ENCODE peak calls at places on chromosomes 13 and 19, in five cellular contexts. One of them, this sample, is unnamed.

GRCh38 chr19:36008336-36008978 is at the start of gene SYNE4:
- DNase-seq in GM12878: no peak
- DNase-seq in H1: peak
- DNase-seq in HCT116: peak
- DNase-seq in K562: no peak
- DNase-seq in this sample: peak

GRCh38 chr13:113776231-113777125 is 17.5 kb downstream of the TMEM255B start:
- DNase-seq in HCT116: no peak
- DNase-seq in GM12878: no peak
- DNase-seq in H1: no peak
- DNase-seq in K562: no peak
- DNase-seq in this sample: no peak

GRCh38 chr13:75785130-75785529 is 149.0 kb downstream of the LMO7 start:
- DNase-seq in GM12878: no peak
- DNase-seq in H1: no peak
- DNase-seq in K562: no peak
- DNase-seq in HCT116: no peak
- DNase-seq in this sample: no peak

GRCh38 chr19:35490364-35490763 is at the start of gene KRTDAP:
- DNase-seq in K562: no peak
- DNase-seq in HCT116: no peak
- DNase-seq in H1: no peak
- DNase-seq in GM12878: no peak
- DNase-seq in this sample: no peak

GRCh38 chr13:101115762-101116161 is 300.5 kb downstream of the NALCN start:
- DNase-seq in H1: no peak
- DNase-seq in HCT116: no peak
- DNase-seq in K562: no peak
- DNase-seq in GM12878: no peak
- DNase-seq in this sample: peak

GRCh38 chr19:23887642-23888041 is 27.0 kb upstream of the ZNF726 start:
- DNase-seq in HCT116: no peak
- DNase-seq in H1: no peak
- DNase-seq in GM12878: no peak
- DNase-seq in K562: no peak
- DNase-seq in this sample: no peak

GRCh38 chr19:33385956-33386355 is 12.4 kb downstream of the CEBPG start:
- DNase-seq in K562: no peak
- DNase-seq in H1: no peak
- DNase-seq in HCT116: no peak
- DNase-seq in GM12878: no peak
- DNase-seq in this sample: no peak

GRCh38 chr19:16425019-16425418 is 46.8 kb downstream of the EPS15L1 start:
- DNase-seq in HCT116: no peak
- DNase-seq in H1: no peak
- DNase-seq in K562: no peak
- DNase-seq in GM12878: no peak
- DNase-seq in this sample: no peak

GRCh38 chr19:49930483-49931011 is 1.2 kb upstream of the NUP62 start:
- DNase-seq in HCT116: peak
- DNase-seq in K562: peak
- DNase-seq in GM12878: no peak
- DNase-seq in H1: peak
- DNase-seq in this sample: no peak

GRCh38 chr13:30142502-30143211 is 164.7 kb downstream of the KATNAL1 start:
- DNase-seq in K562: no peak
- DNase-seq in H1: no peak
- DNase-seq in HCT116: peak
- DNase-seq in GM12878: no peak
- DNase-seq in this sample: peak

GRCh38 chr19:54023191-54023590 is 31.8 kb downstream of the CACNG6 start:
- DNase-seq in H1: no peak
- DNase-seq in GM12878: no peak
- DNase-seq in K562: no peak
- DNase-seq in HCT116: no peak
- DNase-seq in this sample: no peak

GRCh38 chr13:29999492-30000372 is 149.3 kb upstream of the UBL3 start:
- DNase-seq in K562: no peak
- DNase-seq in HCT116: no peak
- DNase-seq in GM12878: no peak
- DNase-seq in H1: no peak
- DNase-seq in this sample: no peak

GRCh38 chr19:4744451-4745170 is 21.0 kb upstream of the DPP9 start:
- DNase-seq in H1: no peak
- DNase-seq in K562: peak
- DNase-seq in HCT116: no peak
- DNase-seq in GM12878: no peak
- DNase-seq in this sample: no peak

GRCh38 chr19:10686661-10687517 is 14.3 kb upstream of the QTRT1 start:
- DNase-seq in GM12878: no peak
- DNase-seq in K562: no peak
- DNase-seq in H1: no peak
- DNase-seq in HCT116: no peak
- DNase-seq in this sample: no peak

GRCh38 chr13:24985102-24985501 is 110.8 kb upstream of the PABPC3 start:
- DNase-seq in H1: no peak
- DNase-seq in HCT116: no peak
- DNase-seq in K562: peak
- DNase-seq in GM12878: no peak
- DNase-seq in this sample: no peak

GRCh38 chr19:55679343-55680257 is 4.6 kb downstream of the EPN1 start:
- DNase-seq in HCT116: no peak
- DNase-seq in GM12878: no peak
- DNase-seq in K562: no peak
- DNase-seq in H1: no peak
- DNase-seq in this sample: no peak

GRCh38 chr13:113421673-113422270 is 31.5 kb downstream of the ADPRHL1 start:
- DNase-seq in K562: no peak
- DNase-seq in H1: no peak
- DNase-seq in GM12878: no peak
- DNase-seq in HCT116: no peak
- DNase-seq in this sample: no peak

GRCh38 chr13:29918845-29919244 is 68.4 kb upstream of the UBL3 start:
- DNase-seq in K562: no peak
- DNase-seq in GM12878: no peak
- DNase-seq in HCT116: no peak
- DNase-seq in H1: no peak
- DNase-seq in this sample: peak

GRCh38 chr13:52165410-52165809 is 6.0 kb upstream of the NEK3 start:
- DNase-seq in K562: peak
- DNase-seq in GM12878: no peak
- DNase-seq in H1: no peak
- DNase-seq in HCT116: no peak
- DNase-seq in this sample: no peak

GRCh38 chr13:93227280-93227905 is 786 bp downstream of the GPC6 start:
- DNase-seq in GM12878: no peak
- DNase-seq in H1: peak
- DNase-seq in K562: no peak
- DNase-seq in HCT116: no peak
- DNase-seq in this sample: no peak

GRCh38 chr13:41402695-41403511 is 54.4 kb upstream of the RGCC start:
- DNase-seq in H1: peak
- DNase-seq in HCT116: no peak
- DNase-seq in K562: peak
- DNase-seq in GM12878: no peak
- DNase-seq in this sample: no peak
- TF ChIP-seq JUND in H1: no peak
- TF ChIP-seq JUND in HCT116: no peak
- TF ChIP-seq JUND in K562: no peak
- TF ChIP-seq JUND in GM12878: no peak
- TF ChIP-seq JUND in this sample: no peak

GRCh38 chr13:50916701-50917184 is 7.2 kb downstream of the RNASEH2B start:
- DNase-seq in H1: no peak
- DNase-seq in K562: no peak
- DNase-seq in HCT116: no peak
- DNase-seq in GM12878: no peak
- DNase-seq in this sample: no peak
- TF ChIP-seq JUND in H1: no peak
- TF ChIP-seq JUND in K562: no peak
- TF ChIP-seq JUND in HCT116: no peak
- TF ChIP-seq JUND in GM12878: no peak
- TF ChIP-seq JUND in this sample: no peak

DNA sequence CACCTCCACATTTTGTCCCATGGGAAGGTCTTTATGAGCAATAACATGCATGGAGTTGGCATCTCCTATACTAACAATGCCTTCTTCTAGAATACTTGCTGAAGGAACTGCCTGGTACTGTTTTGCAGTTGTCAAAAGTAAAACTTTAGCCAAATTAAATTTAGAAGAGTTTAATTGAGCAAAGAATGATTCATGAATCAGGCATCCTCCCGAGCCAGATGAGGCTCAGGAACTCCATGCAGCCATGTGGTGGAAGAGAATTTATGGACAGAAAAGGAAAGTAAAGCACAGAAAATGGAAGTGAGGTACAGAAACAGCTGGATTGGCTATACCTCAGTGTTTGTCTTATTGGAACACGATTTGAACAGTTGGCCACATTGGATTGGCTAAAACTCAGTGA is 1081.9 kb downstream of the SLITRK1 start:
- DNase-seq in GM12878: no peak
- DNase-seq in K562: no peak
- DNase-seq in HCT116: no peak
- DNase-seq in H1: no peak
- DNase-seq in this sample: no peak
- TF ChIP-seq JUND in GM12878: no peak
- TF ChIP-seq JUND in K562: no peak
- TF ChIP-seq JUND in HCT116: no peak
- TF ChIP-seq JUND in H1: no peak
- TF ChIP-seq JUND in this sample: no peak

GRCh38 chr13:102132896-102133295 is 269.0 kb downstream of the FGF14 start:
- DNase-seq in HCT116: no peak
- DNase-seq in GM12878: no peak
- DNase-seq in K562: no peak
- DNase-seq in H1: no peak
- DNase-seq in this sample: no peak
- TF ChIP-seq JUND in HCT116: no peak
- TF ChIP-seq JUND in GM12878: no peak
- TF ChIP-seq JUND in K562: no peak
- TF ChIP-seq JUND in H1: no peak
- TF ChIP-seq JUND in this sample: no peak

GRCh38 chr13:66520511-66521390 is 709.4 kb downstream of the PCDH9 start:
- DNase-seq in K562: no peak
- DNase-seq in H1: no peak
- DNase-seq in HCT116: no peak
- DNase-seq in GM12878: no peak
- DNase-seq in this sample: no peak

GRCh38 chr13:66513728-66514127 is 716.4 kb downstream of the PCDH9 start:
- DNase-seq in GM12878: no peak
- DNase-seq in H1: no peak
- DNase-seq in K562: no peak
- DNase-seq in HCT116: no peak
- DNase-seq in this sample: no peak

GRCh38 chr13:66519259-66519658 is 710.9 kb downstream of the PCDH9 start:
- DNase-seq in GM12878: no peak
- DNase-seq in HCT116: no peak
- DNase-seq in K562: no peak
- DNase-seq in H1: no peak
- DNase-seq in this sample: no peak

DNA sequence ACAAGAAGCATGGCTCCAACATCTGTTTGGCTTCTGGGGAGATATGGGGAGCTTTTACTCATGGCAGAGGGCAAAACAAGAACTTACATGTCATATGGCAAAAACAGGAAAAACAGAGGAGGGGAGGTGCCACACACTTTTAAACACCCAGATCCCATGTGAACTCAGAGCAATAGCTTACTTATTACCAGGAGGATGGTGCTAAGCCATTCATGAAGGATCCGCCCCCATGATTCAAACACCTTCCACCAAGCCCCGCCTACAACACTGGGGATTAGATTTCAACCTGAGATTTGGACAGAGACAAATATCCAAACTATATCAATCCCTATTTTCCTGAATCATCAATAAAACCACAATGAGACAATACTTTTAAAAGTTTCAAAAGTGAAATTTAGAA is 712.1 kb downstream of the PCDH9 start:
- DNase-seq in HCT116: no peak
- DNase-seq in H1: no peak
- DNase-seq in GM12878: no peak
- DNase-seq in K562: no peak
- DNase-seq in this sample: no peak
- TF ChIP-seq JUND in HCT116: no peak
- TF ChIP-seq JUND in H1: no peak
- TF ChIP-seq JUND in GM12878: no peak
- TF ChIP-seq JUND in K562: no peak
- TF ChIP-seq JUND in this sample: no peak

GRCh38 chr19:48473161-48473966 is 4.2 kb downstream of the CYTH2 start:
- DNase-seq in GM12878: no peak
- DNase-seq in H1: no peak
- DNase-seq in HCT116: no peak
- DNase-seq in K562: no peak
- DNase-seq in this sample: no peak

GRCh38 chr19:48476176-48476575 is 7.0 kb downstream of the CYTH2 start:
- DNase-seq in H1: no peak
- DNase-seq in K562: no peak
- DNase-seq in GM12878: no peak
- DNase-seq in HCT116: no peak
- DNase-seq in this sample: no peak

GRCh38 chr19:48471836-48472235 is 2.7 kb downstream of the CYTH2 start:
- DNase-seq in H1: no peak
- DNase-seq in GM12878: no peak
- DNase-seq in HCT116: no peak
- DNase-seq in K562: no peak
- DNase-seq in this sample: no peak

GRCh38 chr19:48475369-48476068 is 6.3 kb downstream of the CYTH2 start:
- DNase-seq in H1: no peak
- DNase-seq in K562: no peak
- DNase-seq in GM12878: no peak
- DNase-seq in HCT116: no peak
- DNase-seq in this sample: no peak

DNA sequence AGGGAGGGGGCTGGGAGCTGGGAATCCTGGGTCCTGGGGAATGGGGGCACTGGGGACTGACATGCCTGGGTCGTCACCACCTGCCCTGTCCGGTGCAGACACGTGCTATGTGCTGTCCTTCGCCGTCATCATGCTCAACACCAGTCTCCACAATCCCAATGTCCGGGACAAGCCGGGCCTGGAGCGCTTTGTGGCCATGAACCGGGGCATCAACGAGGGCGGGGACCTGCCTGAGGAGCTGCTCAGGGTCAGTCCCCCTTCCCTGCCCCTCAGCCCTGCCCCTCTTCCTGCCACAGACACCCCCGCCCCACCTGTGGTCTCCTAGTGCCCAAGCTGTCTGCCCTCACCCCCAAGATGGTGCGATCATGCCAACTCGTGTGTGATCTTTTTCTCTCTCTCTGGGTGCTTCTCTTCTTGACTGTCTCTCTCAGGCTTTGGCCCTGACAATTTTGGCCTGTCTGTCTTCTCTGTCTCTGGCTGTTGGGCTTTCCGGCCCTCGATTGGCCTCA is 5.0 kb downstream of the CYTH2 start:
- DNase-seq in K562: no peak
- DNase-seq in HCT116: no peak
- DNase-seq in H1: no peak
- DNase-seq in GM12878: no peak
- DNase-seq in this sample: no peak
- TF ChIP-seq JUND in K562: no peak
- TF ChIP-seq JUND in HCT116: no peak
- TF ChIP-seq JUND in H1: no peak
- TF ChIP-seq JUND in GM12878: no peak
- TF ChIP-seq JUND in this sample: no peak

GRCh38 chr13:69948016-69948415 is 159.6 kb upstream of the ATXN8OS start:
- DNase-seq in HCT116: no peak
- DNase-seq in K562: no peak
- DNase-seq in GM12878: peak
- DNase-seq in H1: no peak
- DNase-seq in this sample: no peak
- TF ChIP-seq JUND in HCT116: no peak
- TF ChIP-seq JUND in K562: no peak
- TF ChIP-seq JUND in GM12878: peak
- TF ChIP-seq JUND in H1: no peak
- TF ChIP-seq JUND in this sample: no peak

GRCh38 chr13:45548281-45548680 is 67.3 kb downstream of the ERICH6B start:
- DNase-seq in HCT116: no peak
- DNase-seq in H1: no peak
- DNase-seq in GM12878: no peak
- DNase-seq in K562: no peak
- DNase-seq in this sample: no peak
- TF ChIP-seq JUND in HCT116: no peak
- TF ChIP-seq JUND in H1: no peak
- TF ChIP-seq JUND in GM12878: no peak
- TF ChIP-seq JUND in K562: no peak
- TF ChIP-seq JUND in this sample: no peak